ENCODE peak calls at places on chromosomes 7 and 10, in eight cellular contexts. One of them, this sample, is unnamed. For H3K4me1, the result is how much of the 10 kb centered on the place peaks cover.

GRCh38 chr7:149884016-149884415 is 10.2 kb downstream of the ATP6V0E2 start:
- DNase-seq in HCT116: no peak
- DNase-seq in Caco-2: no peak
- DNase-seq in CD8-positive, alpha-beta memory T cell: no peak
- DNase-seq in right cardiac atrium: peak
- DNase-seq in neural progenitor cell: no peak
- DNase-seq in heart left ventricle: no peak
- DNase-seq in stomach: peak
- DNase-seq in this sample: no peak

GRCh38 chr10:33893502-33893901 is 559.0 kb upstream of the NRP1 start:
- DNase-seq in HCT116: no peak
- DNase-seq in Caco-2: no peak
- DNase-seq in CD8-positive, alpha-beta memory T cell: no peak
- DNase-seq in right cardiac atrium: no peak
- DNase-seq in neural progenitor cell: no peak
- DNase-seq in heart left ventricle: no peak
- DNase-seq in stomach: no peak
- DNase-seq in this sample: no peak

GRCh38 chr7:101614098-101614938 is 14.8 kb downstream of the MYL10 start:
- DNase-seq in HCT116: no peak
- DNase-seq in Caco-2: no peak
- DNase-seq in CD8-positive, alpha-beta memory T cell: no peak
- DNase-seq in right cardiac atrium: peak
- DNase-seq in neural progenitor cell: no peak
- DNase-seq in heart left ventricle: peak
- DNase-seq in stomach: no peak
- DNase-seq in this sample: no peak

GRCh38 chr7:45686441-45687184 is 112.4 kb downstream of the ADCY1 start:
- DNase-seq in HCT116: no peak
- DNase-seq in Caco-2: no peak
- DNase-seq in CD8-positive, alpha-beta memory T cell: no peak
- DNase-seq in right cardiac atrium: no peak
- DNase-seq in neural progenitor cell: no peak
- DNase-seq in heart left ventricle: peak
- DNase-seq in stomach: no peak
- DNase-seq in this sample: peak

GRCh38 chr10:37534166-37534565 is 323.2 kb downstream of the ZNF248 start:
- DNase-seq in HCT116: no peak
- DNase-seq in Caco-2: no peak
- DNase-seq in CD8-positive, alpha-beta memory T cell: no peak
- DNase-seq in right cardiac atrium: no peak
- DNase-seq in neural progenitor cell: no peak
- DNase-seq in heart left ventricle: no peak
- DNase-seq in stomach: no peak
- DNase-seq in this sample: no peak

GRCh38 chr7:8481752-8482446 is 48.5 kb downstream of the NXPH1 start:
- DNase-seq in HCT116: no peak
- DNase-seq in Caco-2: no peak
- DNase-seq in CD8-positive, alpha-beta memory T cell: no peak
- DNase-seq in right cardiac atrium: no peak
- DNase-seq in neural progenitor cell: no peak
- DNase-seq in heart left ventricle: no peak
- DNase-seq in stomach: no peak
- DNase-seq in this sample: peak

GRCh38 chr7:129368389-129368986 is 65.7 kb upstream of the STRIP2 start:
- DNase-seq in HCT116: no peak
- DNase-seq in Caco-2: no peak
- DNase-seq in CD8-positive, alpha-beta memory T cell: no peak
- DNase-seq in right cardiac atrium: no peak
- DNase-seq in neural progenitor cell: no peak
- DNase-seq in heart left ventricle: no peak
- DNase-seq in stomach: no peak
- DNase-seq in this sample: no peak

GRCh38 chr7:6158424-6159096 is 113.9 kb downstream of the CYTH3 start:
- DNase-seq in HCT116: no peak
- DNase-seq in Caco-2: no peak
- DNase-seq in CD8-positive, alpha-beta memory T cell: no peak
- DNase-seq in right cardiac atrium: no peak
- DNase-seq in neural progenitor cell: no peak
- DNase-seq in heart left ventricle: no peak
- DNase-seq in stomach: no peak
- DNase-seq in this sample: no peak

DNA sequence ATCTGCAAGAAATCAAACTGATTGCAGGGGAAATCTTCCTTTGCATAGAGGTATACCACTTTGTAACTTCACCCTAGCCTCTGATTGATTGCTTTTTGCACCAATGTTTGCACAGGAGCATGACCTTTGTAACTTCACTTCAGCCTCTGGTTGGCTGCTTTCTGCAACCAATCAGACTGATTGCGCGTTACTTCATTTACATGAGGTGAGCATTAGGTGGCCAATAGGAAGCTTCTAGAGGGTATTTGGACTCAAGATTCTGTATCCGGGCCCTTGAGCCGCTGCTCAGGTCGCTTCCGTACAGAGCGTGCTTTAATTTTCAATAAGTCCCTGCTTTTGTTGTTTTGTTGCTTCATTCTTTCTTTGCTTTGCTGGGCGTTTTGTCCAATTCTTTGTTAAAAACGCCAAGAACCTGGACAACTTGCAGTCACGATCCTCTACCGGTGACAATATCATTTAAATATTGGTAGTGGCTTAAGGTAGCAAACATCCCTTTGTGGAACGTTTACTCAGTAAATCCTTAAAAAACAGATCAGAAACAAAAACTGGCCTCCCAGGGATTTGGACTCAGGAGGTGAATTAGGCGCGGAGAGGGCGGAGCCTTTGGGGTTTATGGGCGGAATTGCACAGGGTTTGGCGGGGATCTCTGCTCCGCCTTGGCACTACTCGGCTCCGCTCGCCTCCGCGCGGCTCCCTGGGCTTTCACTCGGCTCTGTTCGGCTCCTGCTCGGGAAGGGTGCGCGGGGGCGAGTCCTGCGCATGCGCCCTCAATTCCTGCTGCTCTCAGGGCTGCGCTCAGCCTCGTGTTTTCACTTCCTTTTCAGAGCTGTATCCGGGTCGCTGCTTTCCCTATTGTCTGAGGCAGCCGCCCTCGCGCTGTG is at the start of gene PHF14:
- DNase-seq in HCT116: peak
- DNase-seq in Caco-2: peak
- DNase-seq in CD8-positive, alpha-beta memory T cell: peak
- DNase-seq in right cardiac atrium: peak
- DNase-seq in neural progenitor cell: peak
- DNase-seq in heart left ventricle: peak
- DNase-seq in stomach: peak
- DNase-seq in this sample: peak
- H3K4me1 ChIP-seq in HCT116: under half
- H3K4me1 ChIP-seq in Caco-2: under half
- H3K4me1 ChIP-seq in CD8-positive, alpha-beta memory T cell: under half
- H3K4me1 ChIP-seq in right cardiac atrium: under half
- H3K4me1 ChIP-seq in neural progenitor cell: under half
- H3K4me1 ChIP-seq in heart left ventricle: under half
- H3K4me1 ChIP-seq in stomach: under half
- H3K4me1 ChIP-seq in this sample: under half

DNA sequence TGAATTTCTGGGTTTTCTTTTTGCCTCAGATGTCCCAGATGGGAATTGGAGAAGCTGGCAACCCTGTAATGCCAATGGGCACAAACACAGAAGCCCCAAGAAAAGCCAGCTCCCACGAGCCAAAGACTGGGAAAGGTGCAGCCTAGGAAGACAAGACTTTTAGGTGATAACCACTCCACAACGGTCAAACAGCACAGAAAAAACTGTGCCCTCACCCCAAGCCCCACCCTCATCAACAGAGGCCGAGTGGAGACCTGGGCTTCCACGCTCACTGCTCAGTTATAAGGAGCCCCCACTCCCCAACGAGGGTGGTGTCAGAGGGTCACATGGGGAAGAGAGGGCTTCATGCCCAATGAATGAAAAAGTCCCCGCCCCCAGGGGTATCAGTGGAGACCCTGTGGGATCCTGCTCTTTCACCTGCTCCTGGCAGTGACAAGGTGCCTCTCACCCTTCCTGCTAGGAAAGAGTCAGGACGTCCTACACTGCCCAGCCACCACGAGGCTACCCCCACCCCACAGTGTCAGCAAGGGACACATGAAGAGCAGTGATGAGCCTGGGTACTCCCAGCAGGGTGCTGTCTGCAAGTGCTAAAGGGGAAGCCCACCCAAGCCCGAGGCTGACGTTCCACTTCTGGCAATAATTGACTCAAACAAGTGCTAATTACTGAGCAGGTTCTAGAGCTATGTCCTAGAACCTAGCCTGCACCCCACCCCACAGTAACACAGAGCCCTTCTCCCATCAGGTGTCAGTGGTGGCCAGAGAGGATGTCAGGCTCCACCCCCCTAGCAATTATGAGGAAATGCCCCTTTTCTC is 8.3 kb downstream of the TMEM273 start:
- DNase-seq in HCT116: no peak
- DNase-seq in Caco-2: no peak
- DNase-seq in CD8-positive, alpha-beta memory T cell: no peak
- DNase-seq in right cardiac atrium: no peak
- DNase-seq in neural progenitor cell: no peak
- DNase-seq in heart left ventricle: no peak
- DNase-seq in stomach: no peak
- DNase-seq in this sample: no peak
- H3K4me1 ChIP-seq in HCT116: under half
- H3K4me1 ChIP-seq in Caco-2: under half
- H3K4me1 ChIP-seq in CD8-positive, alpha-beta memory T cell: under half
- H3K4me1 ChIP-seq in right cardiac atrium: under half
- H3K4me1 ChIP-seq in neural progenitor cell: under half
- H3K4me1 ChIP-seq in heart left ventricle: under half
- H3K4me1 ChIP-seq in stomach: under half
- H3K4me1 ChIP-seq in this sample: under half

GRCh38 chr10:30834143-30834542 is 197.5 kb downstream of the ZNF438 start:
- DNase-seq in HCT116: no peak
- DNase-seq in Caco-2: no peak
- DNase-seq in CD8-positive, alpha-beta memory T cell: no peak
- DNase-seq in right cardiac atrium: no peak
- DNase-seq in neural progenitor cell: no peak
- DNase-seq in heart left ventricle: no peak
- DNase-seq in stomach: no peak
- DNase-seq in this sample: no peak

GRCh38 chr10:30831401-30831800 is 200.3 kb downstream of the ZNF438 start:
- DNase-seq in HCT116: no peak
- DNase-seq in Caco-2: no peak
- DNase-seq in CD8-positive, alpha-beta memory T cell: no peak
- DNase-seq in right cardiac atrium: no peak
- DNase-seq in neural progenitor cell: no peak
- DNase-seq in heart left ventricle: no peak
- DNase-seq in stomach: no peak
- DNase-seq in this sample: no peak

GRCh38 chr10:30831876-30832726 is 199.6 kb downstream of the ZNF438 start:
- DNase-seq in HCT116: no peak
- DNase-seq in Caco-2: no peak
- DNase-seq in CD8-positive, alpha-beta memory T cell: no peak
- DNase-seq in right cardiac atrium: no peak
- DNase-seq in neural progenitor cell: no peak
- DNase-seq in heart left ventricle: no peak
- DNase-seq in stomach: no peak
- DNase-seq in this sample: no peak

GRCh38 chr10:30833625-30833970 is 198.1 kb downstream of the ZNF438 start:
- DNase-seq in HCT116: no peak
- DNase-seq in Caco-2: no peak
- DNase-seq in CD8-positive, alpha-beta memory T cell: no peak
- DNase-seq in right cardiac atrium: no peak
- DNase-seq in neural progenitor cell: no peak
- DNase-seq in heart left ventricle: no peak
- DNase-seq in stomach: no peak
- DNase-seq in this sample: no peak

DNA sequence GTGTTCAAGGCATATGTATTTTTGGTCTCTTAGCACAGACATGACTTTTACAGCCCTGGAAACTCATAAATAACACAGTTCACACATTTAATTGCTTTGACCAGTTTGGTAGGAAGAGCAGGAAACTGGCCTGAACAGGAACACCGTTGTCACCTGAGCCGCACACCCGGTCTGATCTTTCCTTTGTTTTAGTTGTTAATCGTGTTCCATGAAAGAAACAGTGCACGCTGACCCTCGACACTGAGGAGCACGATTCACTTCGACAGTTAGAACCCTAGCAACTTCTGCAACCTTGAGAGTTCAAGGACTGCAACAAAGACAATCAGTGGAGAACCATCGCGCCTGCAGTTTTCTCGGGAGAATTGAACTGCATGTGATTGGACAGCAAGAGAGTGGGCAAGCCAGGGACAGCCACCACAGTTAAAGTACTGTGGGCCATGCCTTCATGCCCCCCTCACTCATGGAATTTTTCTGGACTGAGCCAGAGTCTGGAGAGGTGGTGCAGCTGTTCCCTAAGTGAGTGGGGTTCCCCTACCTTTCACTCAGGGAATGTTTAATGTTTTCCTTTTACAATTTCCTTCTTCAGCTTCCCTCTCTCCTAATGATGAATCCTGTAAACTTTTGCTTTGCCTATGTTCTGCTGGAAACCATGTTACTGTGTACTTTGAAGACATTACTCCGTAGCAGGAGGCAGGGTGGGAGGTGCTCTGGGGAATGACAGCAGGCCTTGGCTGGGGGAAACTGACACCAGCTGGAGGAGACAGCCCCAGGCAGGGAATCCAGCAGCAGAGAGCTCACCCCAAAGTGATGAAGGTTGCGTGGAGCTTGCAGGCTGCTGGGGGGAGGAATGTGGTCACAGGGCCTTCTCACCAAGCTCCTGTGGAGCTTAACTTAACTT is 198.7 kb downstream of the ZNF438 start:
- DNase-seq in HCT116: no peak
- DNase-seq in Caco-2: no peak
- DNase-seq in CD8-positive, alpha-beta memory T cell: no peak
- DNase-seq in right cardiac atrium: no peak
- DNase-seq in neural progenitor cell: no peak
- DNase-seq in heart left ventricle: no peak
- DNase-seq in stomach: no peak
- DNase-seq in this sample: no peak
- H3K4me1 ChIP-seq in HCT116: under half
- H3K4me1 ChIP-seq in Caco-2: under half
- H3K4me1 ChIP-seq in CD8-positive, alpha-beta memory T cell: under half
- H3K4me1 ChIP-seq in right cardiac atrium: under half
- H3K4me1 ChIP-seq in neural progenitor cell: under half
- H3K4me1 ChIP-seq in heart left ventricle: under half
- H3K4me1 ChIP-seq in stomach: under half
- H3K4me1 ChIP-seq in this sample: under half

DNA sequence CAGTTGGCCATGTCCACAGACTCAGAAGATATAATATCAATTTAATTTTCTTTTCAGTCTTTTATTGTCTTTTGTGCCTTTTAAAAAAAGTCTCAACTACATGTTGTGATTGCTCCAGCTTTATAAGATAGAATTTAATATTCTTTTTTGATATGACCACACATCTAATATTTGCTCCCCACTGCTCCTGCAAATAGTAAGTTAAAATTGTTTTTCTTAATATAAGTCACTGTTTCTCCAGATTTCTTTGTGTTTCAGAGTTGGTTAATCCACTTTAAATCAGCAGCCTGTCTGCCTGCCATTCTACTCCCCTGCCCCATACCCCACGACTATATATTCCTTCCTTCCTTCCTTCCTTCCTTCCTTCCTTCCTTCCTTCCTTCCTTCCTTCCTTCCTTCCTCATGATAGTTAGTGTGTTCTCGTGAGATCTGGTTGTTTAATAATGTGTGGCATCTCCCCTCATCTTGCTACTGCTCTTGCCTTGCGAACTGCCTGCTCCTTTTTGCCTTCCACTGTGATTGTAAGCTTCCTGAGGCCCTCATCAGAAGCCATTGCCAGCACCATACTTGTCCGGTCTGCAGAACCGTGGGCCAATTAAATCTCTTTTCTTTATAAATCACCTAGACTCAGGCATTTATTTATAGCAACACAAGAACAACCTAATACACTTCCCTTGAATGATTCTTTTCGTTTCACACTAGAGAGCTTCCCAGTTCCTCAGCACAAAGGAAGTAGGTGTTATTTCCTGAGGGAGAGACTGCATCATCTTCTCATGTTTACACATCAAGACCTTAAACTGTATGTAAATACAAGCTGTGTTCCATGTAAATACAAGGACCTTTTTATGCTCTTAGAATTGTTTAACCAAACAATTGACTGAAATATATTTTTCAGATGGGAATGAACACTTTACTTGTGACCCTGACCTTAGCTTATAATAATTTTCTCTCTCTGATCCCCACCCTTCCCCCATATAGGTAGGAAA is 24.5 kb downstream of the TAS2R16 start:
- DNase-seq in HCT116: no peak
- DNase-seq in Caco-2: no peak
- DNase-seq in CD8-positive, alpha-beta memory T cell: no peak
- DNase-seq in right cardiac atrium: no peak
- DNase-seq in neural progenitor cell: no peak
- DNase-seq in heart left ventricle: no peak
- DNase-seq in stomach: no peak
- DNase-seq in this sample: no peak
- H3K4me1 ChIP-seq in HCT116: under half
- H3K4me1 ChIP-seq in Caco-2: under half
- H3K4me1 ChIP-seq in CD8-positive, alpha-beta memory T cell: under half
- H3K4me1 ChIP-seq in right cardiac atrium: under half
- H3K4me1 ChIP-seq in neural progenitor cell: under half
- H3K4me1 ChIP-seq in heart left ventricle: under half
- H3K4me1 ChIP-seq in stomach: under half
- H3K4me1 ChIP-seq in this sample: under half

This sample was measured in testis.